ENCODE peak calls at places on chromosomes 7 and 10, in ten cellular contexts. Z is breast epithelium; R is neural progenitor cell; Q is PC-3; C is CD8-positive, alpha-beta T cell; D is AG04450; G is body of pancreas; I is heart left ventricle; S is prostate gland; U is AG04449. A is an unnamed sample.

GRCh38 chr10:108014902-108015177 is 850.3 kb upstream of the SORCS1 start:
- DNase-seq in D (no peak), I (no peak), R (no peak), Z (no peak), G (no peak), U (no peak), Q (no peak), S (no peak), C (no peak), A (peak; percentile 19)

GRCh38 chr7:157547611-157548010 is 210.8 kb downstream of the DNAJB6 start:
- DNase-seq in D (no peak), R (no peak), G (no peak), I (no peak), U (no peak), Q (no peak), Z (peak; percentile 9), S (no peak), C (no peak), A (no peak)

GRCh38 chr7:154916381-154917213 is 86.3 kb downstream of the PAXIP1 start:
- DNase-seq in C (no peak), Q (no peak), R (no peak), U (no peak), Z (no peak), S (no peak), D (no peak), G (no peak), I (no peak), A (no peak)

GRCh38 chr7:108403597-108404217 is 52.5 kb downstream of the NRCAM start:
- DNase-seq in S (no peak), Q (no peak), U (no peak), G (no peak), I (no peak), D (no peak), Z (no peak), R (no peak), C (no peak), A (no peak)

GRCh38 chr7:65438593-65438992 is 64.9 kb downstream of the ZNF92 start:
- DNase-seq in G (no peak), R (no peak), Q (peak; percentile 92), I (no peak), Z (no peak), U (peak; percentile 66), D (peak; percentile 51), S (no peak), C (no peak), A (peak; percentile 95)

GRCh38 chr10:57867226-57867625 is 400.5 kb downstream of the IPMK start:
- DNase-seq in I (no peak), Z (no peak), S (no peak), U (no peak), R (no peak), D (no peak), C (no peak), G (no peak), Q (peak; percentile 82), A (peak; percentile 5)

GRCh38 chr10:75449320-75450061 is 18.1 kb downstream of the LRMDA start:
- DNase-seq in C (no peak), I (no peak), S (no peak), Q (no peak), D (no peak), U (no peak), Z (no peak), G (no peak), R (no peak), A (no peak)

GRCh38 chr7:122736183-122736582 is 33.5 kb upstream of the RNF148 start:
- DNase-seq in I (no peak), D (no peak), Z (no peak), Q (no peak), C (no peak), G (no peak), R (no peak), U (no peak), S (no peak), A (no peak)

DNA sequence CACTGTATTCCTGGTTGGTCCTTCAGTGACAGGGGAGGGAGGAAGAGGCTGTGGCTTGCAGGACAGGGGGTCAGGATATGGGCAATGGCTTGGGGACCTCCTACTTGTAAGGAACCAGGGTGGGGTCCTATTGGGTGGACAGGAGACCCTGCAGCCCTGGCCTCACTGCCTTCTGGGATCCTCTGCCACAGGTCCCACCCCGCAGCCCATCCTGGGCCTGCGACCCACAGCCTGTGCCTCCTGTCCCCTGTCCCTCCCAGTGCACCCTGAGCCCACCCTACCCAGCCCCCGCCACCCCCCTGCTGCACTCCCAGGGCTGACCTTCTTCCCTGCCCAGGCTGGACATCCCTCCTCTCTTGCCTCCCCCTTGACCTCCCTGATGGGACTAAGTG is 58.7 kb upstream of the MYL10 start:
- DNase-seq in S (no peak), D (no peak), Z (no peak), U (no peak), I (no peak), R (no peak), Q (no peak), C (no peak), G (no peak), A (no peak)
- H3K4me3 ChIP-seq in S (no peak overlapping the region), D (no peak overlapping the region), Z (no peak overlapping the region), U (no peak overlapping the region), I (peak overlapping the region; percentile 34), R (no peak overlapping the region), Q (peak overlapping the region; percentile 40), C (no peak overlapping the region), G (no peak overlapping the region), A (no peak overlapping the region)

GRCh38 chr10:43125274-43125845 is 12.9 kb upstream of the CSGALNACT2 start:
- DNase-seq in R (no peak), S (no peak), U (no peak), D (no peak), Z (no peak), I (no peak), G (no peak), C (no peak), Q (no peak), A (peak; percentile 8)
- TF ChIP-seq CTCF in R (no peak), S (no peak), U (no peak), D (no peak), Z (no peak), I (no peak), G (no peak), C (no peak), Q (no peak), A (no peak)

DNA sequence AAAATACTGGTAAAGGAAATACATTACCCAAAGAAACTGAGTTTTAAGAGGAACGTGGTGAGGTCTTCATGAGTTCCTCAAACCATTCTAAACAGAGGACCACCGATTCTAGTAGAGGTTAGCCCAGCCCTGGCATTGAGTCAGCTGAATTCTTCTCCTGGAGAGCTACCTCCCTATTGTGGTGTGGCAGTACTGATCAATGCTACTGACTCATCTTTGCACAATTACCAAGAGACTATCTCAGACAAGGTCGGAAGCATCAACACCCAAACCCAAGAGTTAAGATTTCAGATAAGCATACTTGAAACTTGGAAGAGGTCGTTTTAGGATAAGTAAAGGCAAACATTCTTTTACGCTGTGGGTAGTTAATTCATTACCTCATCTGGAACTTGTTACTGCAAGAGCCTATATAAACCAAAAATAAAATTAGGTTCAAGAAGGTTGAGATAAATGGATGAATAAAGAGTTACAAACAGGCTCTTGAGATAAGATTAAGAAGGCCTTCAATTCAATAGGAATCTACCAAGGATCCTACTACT is 154.6 kb upstream of the NRBF2 start:
- DNase-seq in I (no peak), G (no peak), U (no peak), Z (no peak), Q (peak; percentile 38), S (no peak), D (no peak), R (no peak), C (no peak), A (peak; percentile 29)
- H3K4me3 ChIP-seq in I (no peak overlapping the region), G (no peak overlapping the region), U (no peak overlapping the region), Z (no peak overlapping the region), Q (no peak overlapping the region), S (no peak overlapping the region), D (no peak overlapping the region), R (no peak overlapping the region), C (no peak overlapping the region), A (no peak overlapping the region)

DNA sequence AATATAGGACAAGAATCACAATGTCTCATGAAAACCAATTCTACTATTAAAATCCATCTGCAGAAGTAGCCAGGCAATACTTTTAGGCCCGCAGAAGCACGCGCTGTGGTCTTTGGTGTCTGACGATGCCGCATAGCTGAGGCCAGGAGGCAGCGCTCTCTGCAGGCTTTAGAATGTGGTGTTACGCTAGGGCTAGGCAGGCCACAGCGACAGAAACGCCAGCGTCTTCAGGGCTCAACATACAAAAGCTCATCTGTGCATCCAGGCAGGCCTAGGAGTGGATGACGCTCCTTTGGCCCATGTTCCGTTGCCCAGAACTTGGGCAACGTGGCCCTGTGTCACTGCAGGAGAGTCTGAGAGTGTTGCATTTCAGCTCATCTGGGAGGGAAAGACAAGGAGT is 601.1 kb upstream of the FOXK1 start:
- DNase-seq in R (no peak), D (no peak), C (no peak), Q (no peak), S (no peak), U (no peak), I (no peak), Z (no peak), G (no peak), A (no peak)
- TF ChIP-seq CTCF in R (no peak), D (no peak), C (no peak), Q (no peak), S (no peak), U (no peak), I (no peak), Z (no peak), G (no peak), A (no peak)

GRCh38 chr7:94374231-94374630 is 20.5 kb upstream of the COL1A2 start:
- DNase-seq in R (peak; percentile 49), Q (peak; percentile 17), Z (no peak), G (peak; percentile 50), D (peak; percentile 87), U (no peak), C (no peak), I (peak; percentile 75), S (no peak), A (peak; percentile 16)
- H3K4me3 ChIP-seq in R (no peak overlapping the region), Q (no peak overlapping the region), Z (peak overlapping the region; percentile 8), G (no peak overlapping the region), D (peak overlapping the region; percentile 50), U (peak overlapping the region; percentile 43), C (no peak overlapping the region), I (peak overlapping the region; percentile 23), S (no peak overlapping the region), A (no peak overlapping the region)

GRCh38 chr10:66455304-66455703 is 470.5 kb upstream of the LRRTM3 start:
- DNase-seq in D (no peak), G (no peak), U (no peak), R (no peak), I (no peak), Q (peak; percentile 54), Z (no peak), C (no peak), S (no peak), A (peak; percentile 54)
- TF ChIP-seq CTCF in D (peak; percentile 6), G (no peak), U (no peak), R (no peak), I (no peak), Q (peak; percentile 68), Z (no peak), C (no peak), S (no peak), A (peak; percentile 48)

A was measured in epithelial cell of esophagus.